ENCODE peak calls at places on chromosome 2, in four cellular contexts. Y is ovary, E is thoracic aorta, L is MM.1S. K is an unnamed sample.

GRCh38 chr2:171958475-171958874 is 36.2 kb downstream of the HAT1 start:
- DNase-seq in E (no peak), Y (no peak), L (no peak), K (no peak)

GRCh38 chr2:16628316-16628715 is 37.3 kb downstream of the CYRIA start:
- DNase-seq in E (no peak), L (no peak), Y (no peak), K (no peak)

GRCh38 chr2:47651296-47651695 is 131.6 kb upstream of the MSH6 start:
- DNase-seq in Y (no peak), E (no peak), L (no peak), K (no peak)

GRCh38 chr2:187415449-187415848 is 32.6 kb downstream of the CALCRL start:
- DNase-seq in Y (no peak), E (no peak), L (no peak), K (peak; percentile 45)

GRCh38 chr2:126935774-126936173 is 37.1 kb downstream of the TEX51 start:
- DNase-seq in E (no peak), L (no peak), Y (no peak), K (no peak)

GRCh38 chr2:2586068-2586776 is 255.1 kb upstream of the MYT1L start:
- DNase-seq in Y (no peak), E (no peak), L (no peak), K (no peak)

GRCh38 chr2:658426-658825 is 18.8 kb downstream of the TMEM18 start:
- DNase-seq in L (no peak), E (no peak), Y (no peak), K (no peak)

GRCh38 chr2:6113796-6114195 is 421.6 kb downstream of the SOX11 start:
- DNase-seq in L (no peak), E (no peak), Y (no peak), K (no peak)

GRCh38 chr2:8893978-8894820 is 56.8 kb upstream of the KIDINS220 start:
- DNase-seq in Y (no peak), E (no peak), L (no peak), K (no peak)

GRCh38 chr2:71725836-71726235 is 272.5 kb downstream of the DYSF start:
- DNase-seq in E (no peak), Y (no peak), L (no peak), K (peak; percentile 8)

GRCh38 chr2:70111752-70112591 is 24.7 kb downstream of the PCBP1 start:
- DNase-seq in E (no peak), Y (no peak), L (no peak), K (peak; percentile 33)

GRCh38 chr2:84302513-84303412 is 156.3 kb downstream of the SUCLG1 start:
- DNase-seq in E (no peak), L (peak; percentile 66), Y (no peak), K (no peak)

GRCh38 chr2:99926986-99927385 is 215.4 kb downstream of the AFF3 start:
- DNase-seq in E (no peak), Y (no peak), L (no peak), K (no peak)

GRCh38 chr2:18066894-18067293 is 188.4 kb downstream of the KCNS3 start:
- DNase-seq in L (no peak), E (no peak), Y (no peak), K (no peak)

GRCh38 chr2:207505728-207506127 is 24.0 kb upstream of the CREB1 start:
- DNase-seq in L (no peak), Y (no peak), E (no peak), K (no peak)

GRCh38 chr2:96601382-96602292 is 36.5 kb downstream of the KANSL3 start:
- DNase-seq in L (no peak), Y (no peak), E (no peak), K (no peak)

GRCh38 chr2:88187927-88188326 is 17.8 kb downstream of the THNSL2 start:
- DNase-seq in L (no peak), Y (no peak), E (no peak), K (no peak)

GRCh38 chr2:31694444-31694843 is 113.7 kb upstream of the SRD5A2 start:
- DNase-seq in E (no peak), Y (no peak), L (peak; percentile 33), K (no peak)

GRCh38 chr2:160052524-160052923 is 9.9 kb downstream of the PLA2R1 start:
- DNase-seq in Y (no peak), L (no peak), E (no peak), K (no peak)

GRCh38 chr2:200466703-200467418 is 43.0 kb downstream of the KCTD18 start:
- DNase-seq in E (no peak), Y (peak; percentile 71), L (no peak), K (peak; percentile 84)

GRCh38 chr2:75515584-75516368 is 45.0 kb downstream of the EVA1A start:
- DNase-seq in Y (no peak), L (no peak), E (no peak), K (no peak)

GRCh38 chr2:173076557-173077345 is 1.1 kb downstream of the MAP3K20 start:
- DNase-seq in E (no peak), Y (peak; percentile 65), L (peak; percentile 27), K (peak; percentile 74)

GRCh38 chr2:98796775-98797544 is 66.0 kb upstream of the MGAT4A start:
- DNase-seq in L (no peak), E (no peak), Y (no peak), K (no peak)

GRCh38 chr2:149329470-149330126 is 789 bp upstream of the LYPD6 start:
- DNase-seq in L (peak; percentile 13), E (no peak), Y (peak; percentile 23), K (peak; percentile 66)

GRCh38 chr2:19810148-19810547 is 91.6 kb downstream of the TTC32 start:
- DNase-seq in L (no peak), E (no peak), Y (no peak), K (no peak)
- H3K4me1 ChIP-seq in L (no peaks in the 10 kb centered on the region), E (peaks cover 20% of the 10 kb centered on the region), Y (no peaks in the 10 kb centered on the region), K (peaks cover 19% of the 10 kb centered on the region)

DNA sequence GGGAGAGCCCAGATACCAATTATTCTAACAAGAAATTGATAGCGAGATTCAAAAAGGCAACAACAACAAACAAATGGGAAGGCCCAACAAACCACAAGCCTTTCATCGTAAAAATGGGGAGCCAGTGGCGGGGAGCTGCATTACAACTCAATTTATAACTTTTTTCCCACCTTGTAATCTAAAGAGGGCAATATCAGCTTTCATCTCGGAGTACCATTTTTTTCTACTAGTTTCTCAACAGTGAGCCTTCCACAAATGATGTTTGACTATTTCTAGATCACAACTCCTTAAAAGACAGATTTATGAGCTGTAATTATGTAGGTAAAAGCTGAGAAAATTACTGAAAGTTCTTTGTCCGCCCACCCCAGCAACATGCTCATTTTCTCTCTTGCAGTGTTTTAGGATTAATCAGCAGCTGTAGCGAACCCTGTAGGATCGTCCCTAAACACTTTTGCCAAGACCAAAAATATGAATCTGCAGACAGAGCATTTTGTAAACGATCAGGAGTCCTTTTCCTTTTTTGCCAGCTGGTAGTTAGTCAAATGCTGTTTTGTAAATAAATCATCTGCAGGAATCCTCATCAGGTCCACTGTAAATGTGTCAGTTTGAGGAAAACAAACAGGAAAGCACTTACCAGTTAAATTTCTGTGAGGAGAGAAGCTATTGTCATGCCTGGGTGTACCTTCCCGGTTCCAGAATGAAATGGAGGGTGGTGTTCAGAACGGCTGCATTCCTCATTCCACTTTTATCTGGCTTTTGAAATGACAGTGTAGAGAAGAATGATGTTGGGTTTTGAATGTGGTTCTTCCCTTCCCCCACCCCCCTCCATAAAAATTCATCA is 53.2 kb downstream of the EEF1B2 start:
- DNase-seq in E (no peak), Y (no peak), L (no peak), K (no peak)
- TF ChIP-seq CTCF in E (no peak), Y (no peak), L (no peak), K (no peak)

GRCh38 chr2:124209441-124209840 is 184.4 kb downstream of the CNTNAP5 start:
- DNase-seq in E (no peak), Y (no peak), L (no peak), K (no peak)

GRCh38 chr2:124213977-124214587 is 189.0 kb downstream of the CNTNAP5 start:
- DNase-seq in E (no peak), L (no peak), Y (no peak), K (no peak)
- H3K4me1 ChIP-seq in E (no peaks in the 10 kb centered on the region), L (no peaks in the 10 kb centered on the region), Y (no peaks in the 10 kb centered on the region), K (no peaks in the 10 kb centered on the region)

DNA sequence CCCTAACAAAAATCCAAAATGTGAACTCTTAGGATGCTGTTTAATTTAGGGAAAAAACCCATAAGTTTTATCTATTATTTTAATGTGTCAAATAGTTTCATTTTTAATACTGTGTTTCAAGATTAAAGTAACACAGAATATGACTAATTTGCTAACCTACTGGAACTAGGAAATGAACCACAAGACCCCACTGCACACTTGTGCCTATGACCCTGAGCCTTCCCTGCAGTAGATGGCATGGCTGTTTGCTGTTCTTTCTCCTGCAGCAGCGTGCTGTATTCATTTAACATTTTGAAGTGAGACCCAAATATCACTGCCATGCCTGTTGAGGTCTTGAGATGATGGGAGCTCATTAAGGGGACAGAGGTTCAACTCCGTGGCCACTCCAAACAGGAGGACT is 565.2 kb upstream of the NRP2 start:
- DNase-seq in L (no peak), E (no peak), Y (no peak), K (no peak)
- TF ChIP-seq CTCF in L (no peak), E (no peak), Y (no peak), K (no peak)

GRCh38 chr2:120741514-120742448 is 6.1 kb downstream of the GLI2 start:
- DNase-seq in E (no peak), L (no peak), Y (peak; percentile 43), K (no peak)
- H3K4me1 ChIP-seq in E (peaks cover 3% of the 10 kb centered on the region), L (no peaks in the 10 kb centered on the region), Y (peaks cover 22% of the 10 kb centered on the region), K (peaks cover 31% of the 10 kb centered on the region)